ENCODE peak calls at places on chromosomes 6 and 20, in eight cellular contexts. N is IMR-90, I is psoas muscle, P is progenitor cell of endocrine pancreas, X is right atrium auricular region, E is AG04450, L is neural crest cell, J is body of pancreas. K is an unnamed sample.

GRCh38 chr20:46652699-46653098 is 1.4 kb upstream of the SLC13A3 start:
- DNase-seq in N (peak; percentile 37), I (no peak), P (no peak), X (no peak), E (no peak), L (no peak), J (no peak), K (no peak)

GRCh38 chr6:136403166-136403980 is 113.7 kb upstream of the BCLAF1 start:
- DNase-seq in N (peak; percentile 97), I (no peak), P (no peak), X (no peak), E (peak; percentile 82), L (no peak), J (no peak), K (no peak)

GRCh38 chr20:18645196-18645745 is 57.4 kb downstream of the DTD1 start:
- DNase-seq in N (no peak), I (no peak), P (no peak), X (no peak), E (no peak), L (no peak), J (no peak), K (no peak)

GRCh38 chr6:17987576-17988421 is at the start of gene KIF13A:
- DNase-seq in N (peak; percentile 59), I (peak; percentile 75), P (peak; percentile 61), X (peak; percentile 81), E (no peak), L (peak; percentile 50), J (peak; percentile 77), K (peak; percentile 58)

GRCh38 chr6:118216751-118217150 is 309.7 kb downstream of the SLC35F1 start:
- DNase-seq in N (no peak), I (no peak), P (no peak), X (no peak), E (no peak), L (no peak), J (no peak), K (no peak)

GRCh38 chr6:152897807-152898399 is 84.9 kb downstream of the FBXO5 start:
- DNase-seq in N (peak; percentile 46), I (peak; percentile 53), P (peak; percentile 68), X (peak; percentile 62), E (peak; percentile 18), L (peak; percentile 88), J (peak; percentile 73), K (peak; percentile 63)

GRCh38 chr20:56504373-56505005 is 20.1 kb upstream of the FAM209A start:
- DNase-seq in N (no peak), I (no peak), P (no peak), X (no peak), E (no peak), L (peak; percentile 6), J (no peak), K (no peak)

GRCh38 chr20:3071266-3071609 is 182 bp upstream of the OXT start:
- DNase-seq in N (no peak), I (no peak), P (no peak), X (no peak), E (no peak), L (no peak), J (no peak), K (no peak)

GRCh38 chr6:104613416-104614001 is 246.2 kb downstream of the HACE1 start:
- DNase-seq in N (no peak), I (no peak), P (no peak), X (no peak), E (no peak), L (no peak), J (no peak), K (no peak)

GRCh38 chr6:26331809-26332226 is 33.2 kb upstream of the BTN3A2 start:
- DNase-seq in N (no peak), I (no peak), P (no peak), X (no peak), E (no peak), L (no peak), J (no peak), K (no peak)

GRCh38 chr6:7633361-7633760 is 43.4 kb downstream of the SNRNP48 start:
- DNase-seq in N (peak; percentile 45), I (no peak), P (no peak), X (no peak), E (no peak), L (no peak), J (no peak), K (no peak)

GRCh38 chr6:155959898-155960297 is 504.3 kb upstream of the NOX3 start:
- DNase-seq in N (no peak), I (no peak), P (no peak), X (no peak), E (no peak), L (no peak), J (no peak), K (no peak)

GRCh38 chr6:92109256-92109655 is 1310.1 kb downstream of the EPHA7 start:
- DNase-seq in N (no peak), I (no peak), P (no peak), X (no peak), E (no peak), L (no peak), J (no peak), K (no peak)

GRCh38 chr6:9456241-9456658 is 958.6 kb downstream of the TFAP2A start:
- DNase-seq in N (no peak), I (no peak), P (no peak), X (no peak), E (no peak), L (peak; percentile 30), J (no peak), K (no peak)

GRCh38 chr6:169885831-169886230 is 134.4 kb downstream of the ERMARD start:
- DNase-seq in N (no peak), I (no peak), P (no peak), X (peak; percentile 21), E (no peak), L (no peak), J (no peak), K (no peak)

GRCh38 chr6:158544428-158544827 is 15.5 kb upstream of the TMEM181 start:
- DNase-seq in N (no peak), I (no peak), P (no peak), X (no peak), E (no peak), L (no peak), J (no peak), K (no peak)

DNA sequence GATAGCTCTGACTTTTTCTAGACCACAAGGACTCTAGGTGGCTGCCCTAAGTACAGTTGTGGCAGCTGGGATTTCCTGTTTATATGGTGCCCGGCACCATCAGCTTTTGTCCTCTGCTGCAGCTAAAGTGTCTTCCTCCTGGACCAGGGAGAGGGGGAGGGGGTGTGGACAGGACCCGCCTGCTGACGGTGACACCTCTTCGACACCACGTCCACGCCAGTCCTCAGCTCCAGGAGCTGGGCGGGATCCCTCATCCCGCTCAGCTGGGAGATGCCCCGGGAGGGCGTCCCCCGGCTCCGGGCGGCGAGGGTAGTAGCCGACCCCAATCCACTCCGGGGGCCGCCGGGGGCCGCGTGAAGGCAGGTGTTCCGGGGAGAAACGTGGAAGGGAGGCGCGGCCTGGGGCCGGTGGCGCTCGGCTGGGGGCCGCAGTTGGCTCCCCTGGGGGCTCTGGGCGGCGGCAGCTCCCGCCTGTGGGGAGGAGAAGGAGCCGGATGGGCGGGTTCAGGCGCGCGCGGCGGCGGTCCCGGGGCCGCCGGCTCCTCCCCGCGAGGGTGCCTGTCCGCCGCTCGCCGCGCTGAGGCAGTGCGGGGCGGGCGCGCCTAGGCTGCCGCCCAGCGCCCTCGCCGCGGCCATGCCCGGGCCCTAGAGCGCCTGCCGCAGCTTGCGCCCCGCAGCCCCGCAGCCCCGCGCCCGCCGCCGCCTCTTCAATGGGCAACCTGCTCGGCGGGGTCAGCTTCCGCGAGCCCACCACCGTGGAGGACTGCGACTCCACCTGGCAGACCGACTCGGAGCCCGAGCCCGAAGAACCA is at the start of gene OGFRL1:
- DNase-seq in N (peak; percentile 53), I (peak; percentile 83), P (peak; percentile 58), X (peak; percentile 74), E (no peak), L (peak; percentile 61), J (peak; percentile 81), K (peak; percentile 79)
- TF ChIP-seq CTCF in N (peak; percentile 38), I (peak; percentile 46), P (no peak), X (no peak), E (no peak), L (peak; percentile 23), J (peak; percentile 52), K (no peak)

DNA sequence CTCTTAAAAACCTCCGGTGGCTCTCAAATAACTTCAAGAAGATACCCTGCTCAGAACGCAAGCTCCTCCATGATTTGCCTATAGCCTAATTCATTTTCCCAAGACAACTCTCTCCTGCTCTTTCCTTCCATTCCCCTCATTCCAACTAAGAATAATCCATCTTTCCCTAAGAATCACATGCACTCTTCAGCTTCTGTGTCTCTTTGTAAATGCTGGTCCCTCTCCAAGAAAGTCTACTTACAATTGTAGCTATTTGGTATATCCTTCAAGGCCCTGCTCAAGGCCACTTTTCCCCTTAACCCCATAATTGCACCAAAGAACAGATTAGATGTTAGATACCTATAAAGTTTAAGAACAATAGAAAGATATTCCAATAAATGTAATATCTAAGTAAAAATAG is 7.4 kb upstream of the HEY2 start:
- DNase-seq in N (no peak), I (no peak), P (no peak), X (no peak), E (no peak), L (no peak), J (no peak), K (no peak)
- TF ChIP-seq CTCF in N (no peak), I (no peak), P (no peak), X (no peak), E (no peak), L (no peak), J (no peak), K (no peak)

GRCh38 chr6:72646604-72647485 is 25.0 kb downstream of the KCNQ5 start:
- DNase-seq in N (peak; percentile 15), I (no peak), P (no peak), X (no peak), E (no peak), L (no peak), J (no peak), K (no peak)

GRCh38 chr6:72640622-72640930 is 18.7 kb downstream of the KCNQ5 start:
- DNase-seq in N (no peak), I (no peak), P (no peak), X (no peak), E (no peak), L (no peak), J (no peak), K (no peak)

GRCh38 chr6:72639920-72640621 is 18.2 kb downstream of the KCNQ5 start:
- DNase-seq in N (no peak), I (no peak), P (no peak), X (no peak), E (no peak), L (no peak), J (no peak), K (no peak)

GRCh38 chr6:72642435-72642834 is 20.6 kb downstream of the KCNQ5 start:
- DNase-seq in N (no peak), I (no peak), P (no peak), X (no peak), E (no peak), L (no peak), J (no peak), K (no peak)

DNA sequence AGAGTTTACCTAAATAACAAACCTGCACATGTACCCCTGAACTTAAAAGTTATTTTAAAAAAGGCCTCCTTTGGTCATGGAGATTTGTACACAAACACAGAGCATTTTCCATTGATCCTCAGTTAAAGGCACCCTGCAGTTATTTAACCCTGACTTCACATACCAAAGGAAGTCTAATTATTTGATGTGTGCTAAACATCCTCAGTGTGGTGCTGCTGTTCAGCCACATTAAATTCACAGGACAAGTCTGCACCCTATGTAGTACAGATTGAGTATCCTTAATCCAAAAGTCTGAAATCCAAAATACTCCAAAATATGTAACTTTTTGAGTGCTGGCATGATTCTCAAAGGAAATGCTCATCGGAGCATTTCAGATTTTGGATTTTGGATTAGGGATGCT is 21.4 kb downstream of the KCNQ5 start:
- DNase-seq in N (no peak), I (no peak), P (no peak), X (no peak), E (no peak), L (no peak), J (no peak), K (no peak)
- TF ChIP-seq CTCF in N (no peak), I (no peak), P (no peak), X (no peak), E (no peak), L (no peak), J (no peak), K (no peak)

GRCh38 chr6:42403415-42403814 is 48.3 kb downstream of the TRERF1 start:
- DNase-seq in N (peak; percentile 40), I (no peak), P (no peak), X (no peak), E (no peak), L (no peak), J (no peak), K (no peak)
- TF ChIP-seq CTCF in N (no peak), I (no peak), P (no peak), X (no peak), E (peak; percentile 11), L (no peak), J (no peak), K (no peak)

K was measured in stomach.